ENCODE peak calls at places on chromosomes 3 and 15, in five cellular contexts. F, T, U, A and J are unnamed samples.

GRCh38 chr3:60086811-60087210 is 1037.0 kb upstream of the CFAP20DC start:
- DNase-seq in T (no peak), U (no peak), A (no peak), F (peak; percentile 26), J (peak; percentile 12)

GRCh38 chr15:86139828-86140227 is 60.2 kb downstream of the AGBL1 start:
- DNase-seq in U (no peak), T (no peak), A (no peak), F (peak; percentile 6), J (peak; percentile 12)

GRCh38 chr3:143139786-143140185 is 20.2 kb downstream of the CHST2 start:
- DNase-seq in T (no peak), F (no peak), A (no peak), U (peak; percentile 24), J (no peak)

GRCh38 chr3:35187908-35188307 is 451.4 kb upstream of the ARPP21 start:
- DNase-seq in U (no peak), F (no peak), T (no peak), A (no peak), J (no peak)

GRCh38 chr3:125039041-125039896 is 16.5 kb downstream of the HEG1 start:
- DNase-seq in F (no peak), U (no peak), T (no peak), A (no peak), J (no peak)

GRCh38 chr3:138448631-138449030 is 14.2 kb downstream of the ESYT3 start:
- DNase-seq in F (no peak), U (no peak), T (no peak), A (no peak), J (no peak)

GRCh38 chr3:66276705-66277274 is 56.0 kb downstream of the SLC25A26 start:
- DNase-seq in F (no peak), A (peak; percentile 64), U (peak; percentile 52), T (peak; percentile 7), J (peak; percentile 77)

GRCh38 chr15:44501768-44502366 is 35.1 kb upstream of the EIF3J start:
- DNase-seq in U (peak; percentile 20), F (no peak), A (no peak), T (no peak), J (peak; percentile 41)

GRCh38 chr3:78728406-78729145 is 1039.2 kb downstream of the ROBO1 start:
- DNase-seq in F (no peak), U (peak; percentile 48), T (no peak), A (no peak), J (peak; percentile 33)

GRCh38 chr3:188358787-188359493 is 205.0 kb downstream of the LPP start:
- DNase-seq in A (no peak), F (no peak), T (no peak), U (no peak), J (peak; percentile 53)

GRCh38 chr3:102605146-102605545 is 170.3 kb downstream of the ZPLD1 start:
- DNase-seq in U (no peak), A (no peak), F (no peak), T (no peak), J (no peak)

GRCh38 chr15:37109952-37110630 is 9.7 kb upstream of the MEIS2 start:
- DNase-seq in A (peak; percentile 68), T (no peak), F (no peak), U (no peak), J (no peak)

GRCh38 chr15:89551502-89551901 is 23.8 kb upstream of the TICRR start:
- DNase-seq in F (no peak), T (no peak), U (no peak), A (no peak), J (peak; percentile 66)

GRCh38 chr15:69524296-69524695 is 71.7 kb downstream of the RPLP1 start:
- DNase-seq in F (no peak), U (no peak), A (peak; percentile 35), T (no peak), J (no peak)

GRCh38 chr3:167864559-167864887 is 129.0 kb downstream of the SERPINI1 start:
- DNase-seq in A (peak; percentile 42), U (no peak), T (no peak), F (no peak), J (no peak)

GRCh38 chr15:67201136-67201535 is 53.3 kb downstream of the AAGAB start:
- DNase-seq in F (no peak), A (no peak), U (no peak), T (no peak), J (no peak)